ENCODE peak calls at places on chromosomes 6 and 20, in six cellular contexts. E is HCT116, A is HepG2, J is GM12878, L is SK-N-SH, R is H1. M is an unnamed sample.

GRCh38 chr6:144519429-144519828 is 234.3 kb downstream of the UTRN start:
- DNase-seq in E (no peak), J (no peak), R (no peak), L (no peak), A (no peak), M (no peak)

GRCh38 chr6:137024172-137024990 is 20.4 kb downstream of the IL20RA start:
- DNase-seq in A (no peak), J (no peak), L (no peak), E (no peak), R (no peak), M (no peak)

GRCh38 chr6:155340464-155341129 is 26.3 kb upstream of the TFB1M start:
- DNase-seq in A (peak), J (no peak), L (no peak), R (no peak), E (peak), M (no peak)

GRCh38 chr20:32585519-32586127 is 490 bp upstream of the NOL4L start:
- DNase-seq in E (no peak), L (no peak), J (peak), R (peak), A (no peak), M (no peak)

GRCh38 chr6:5139828-5140771 is 55.0 kb downstream of the PPP1R3G start:
- DNase-seq in A (no peak), L (no peak), R (no peak), J (no peak), E (no peak), M (no peak)

GRCh38 chr6:123745877-123746276 is 57.8 kb upstream of the NKAIN2 start:
- DNase-seq in A (no peak), R (no peak), E (no peak), L (no peak), J (no peak), M (no peak)

GRCh38 chr6:89008299-89008698 is 44.9 kb upstream of the RNGTT start:
- DNase-seq in A (no peak), R (no peak), L (no peak), E (no peak), J (no peak), M (no peak)

GRCh38 chr6:31128093-31128676 is 7.9 kb upstream of the CDSN start:
- DNase-seq in E (no peak), J (peak), A (peak), R (peak), L (peak), M (peak)

GRCh38 chr20:45780159-45780558 is 11.5 kb downstream of the WFDC3 start:
- DNase-seq in J (no peak), R (no peak), L (no peak), A (no peak), E (no peak), M (no peak)

GRCh38 chr20:37935435-37935834 is 32.5 kb downstream of the VSTM2L start:
- DNase-seq in J (no peak), R (no peak), E (no peak), A (no peak), L (no peak), M (no peak)

GRCh38 chr6:162119349-162119748 is 608.2 kb downstream of the PRKN start:
- DNase-seq in J (no peak), L (no peak), R (no peak), E (no peak), A (no peak), M (no peak)
- TF ChIP-seq CTCF in J (no peak), L (no peak), R (no peak), E (no peak), A (no peak), M (no peak)

DNA sequence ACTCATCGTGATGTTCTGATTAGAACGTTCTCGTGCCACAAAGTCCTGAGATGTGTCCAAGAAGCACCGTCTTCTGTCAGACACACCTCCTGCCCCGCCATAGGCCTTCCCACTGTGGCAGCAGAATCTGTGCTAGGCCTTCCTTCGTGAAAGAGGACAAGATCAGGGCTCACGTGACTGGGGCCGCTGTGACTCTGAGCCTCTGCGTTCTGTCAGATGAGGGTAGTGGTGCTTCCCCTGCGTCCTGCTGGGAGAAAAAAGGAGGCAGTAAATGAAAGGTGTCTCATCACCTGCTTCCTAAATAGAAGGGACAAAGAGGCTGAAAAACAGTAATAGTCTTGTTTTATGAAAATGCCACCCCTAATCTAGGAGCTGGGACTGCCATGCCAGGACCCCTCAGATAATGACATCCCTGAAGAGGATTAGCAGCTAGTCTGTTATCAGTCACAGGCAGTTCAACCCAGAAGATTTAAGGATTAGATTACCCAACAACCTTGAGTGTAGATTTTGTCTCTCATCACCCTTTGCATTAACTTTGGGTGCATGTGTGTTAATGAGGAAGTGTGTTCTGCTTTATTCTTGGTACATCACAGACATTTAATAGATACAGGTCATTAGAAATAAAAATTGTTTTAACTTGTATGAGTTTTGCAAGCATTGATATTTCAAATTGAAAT is 4.1 kb downstream of the DNAJC5 start:
- DNase-seq in A (no peak), L (no peak), E (no peak), R (no peak), J (no peak), M (peak)
- TF ChIP-seq MAX in A (no peak), L (no peak), E (no peak), R (no peak), J (no peak), M (no peak)

DNA sequence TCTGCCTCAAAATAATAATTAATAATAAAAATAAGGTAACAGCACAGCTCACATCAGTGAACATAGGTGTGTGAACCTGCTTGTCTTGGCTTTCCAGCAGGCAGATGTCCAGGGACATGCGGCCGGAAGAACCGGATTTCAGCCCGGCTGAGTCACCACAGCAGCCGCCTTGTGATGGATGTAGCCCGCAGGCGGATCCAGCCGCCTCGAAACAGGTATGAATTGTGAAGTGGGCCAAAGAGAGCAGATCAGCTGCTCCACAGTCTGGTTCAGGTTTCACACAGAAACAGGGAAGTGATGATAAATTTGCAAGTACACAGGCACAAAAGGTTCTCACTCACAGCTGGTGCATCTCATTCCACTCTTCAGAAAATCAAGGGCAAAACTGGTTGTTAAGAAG is 55.1 kb downstream of the ID4 start:
- DNase-seq in L (no peak), A (no peak), E (peak), J (no peak), R (no peak), M (no peak)
- TF ChIP-seq JUND in L (no peak), A (no peak), E (peak), J (no peak), R (no peak), M (no peak)

DNA sequence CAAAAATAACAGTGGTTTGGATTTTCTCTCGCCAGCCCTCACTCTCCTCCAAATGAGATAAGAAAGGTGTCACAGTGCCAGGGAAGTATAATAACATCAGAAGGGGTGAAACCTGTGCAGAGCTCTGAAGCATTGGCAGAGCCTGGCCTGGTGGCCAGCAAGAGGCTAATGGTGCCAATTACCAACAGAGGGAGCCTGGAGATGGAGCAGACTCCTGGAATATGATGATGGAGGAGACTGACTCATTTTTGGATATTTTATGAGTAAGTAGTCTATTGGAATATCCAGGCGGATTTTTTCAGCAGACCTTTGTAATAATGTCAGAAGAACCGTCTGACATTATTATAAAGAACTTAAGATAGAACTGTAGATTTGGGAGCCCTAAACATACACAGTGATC is 442.6 kb upstream of the MARCKS start:
- DNase-seq in J (no peak), E (peak), A (peak), L (peak), R (no peak), M (no peak)
- TF ChIP-seq CTCF in J (peak), E (peak), A (peak), L (peak), R (peak), M (no peak)

GRCh38 chr6:42418739-42419138 is 33.0 kb downstream of the TRERF1 start:
- DNase-seq in A (no peak), E (no peak), J (no peak), L (no peak), R (no peak), M (no peak)
- TF ChIP-seq MAX in A (no peak), E (no peak), J (no peak), L (no peak), R (no peak), M (no peak)

GRCh38 chr6:43021270-43022047 is at the start of gene RRP36:
- DNase-seq in A (peak), L (peak), R (peak), J (no peak), E (no peak), M (peak)
- TF ChIP-seq JUND in A (peak), L (no peak), R (no peak), J (no peak), E (no peak), M (no peak)

DNA sequence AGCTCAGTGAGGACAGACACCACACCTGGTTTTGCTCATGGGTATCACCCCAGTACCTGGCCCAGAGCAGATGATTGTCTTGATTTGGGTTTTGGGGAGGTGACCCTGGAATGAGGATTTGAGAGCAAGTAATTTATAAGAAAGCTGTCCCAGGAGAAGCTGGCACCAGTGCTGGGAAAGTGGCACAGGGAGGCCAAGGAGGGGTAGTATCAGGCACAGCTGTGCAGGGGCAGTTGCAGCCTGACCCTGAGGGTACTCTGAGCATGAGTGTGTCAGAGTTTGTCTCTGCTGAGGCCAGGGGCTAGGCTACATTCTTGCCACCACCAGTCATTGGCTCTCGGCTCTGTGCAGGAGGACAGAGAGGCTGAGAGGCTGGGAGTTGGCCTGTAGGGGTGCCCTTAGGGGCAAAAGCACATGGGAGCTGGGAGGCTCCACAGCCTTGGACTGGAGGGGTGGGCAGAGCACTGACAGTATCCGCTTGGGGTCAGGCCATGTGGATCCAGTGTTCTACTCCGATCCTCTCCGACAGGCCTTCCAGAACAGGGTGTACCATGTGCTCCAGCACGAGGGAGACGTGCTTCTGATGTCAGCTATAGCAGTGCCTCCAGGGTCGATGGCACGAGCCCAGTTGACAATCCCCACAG is 121.3 kb downstream of the PHACTR3 start:
- DNase-seq in A (no peak), L (no peak), J (no peak), E (no peak), R (no peak), M (no peak)
- TF ChIP-seq CTCF in A (no peak), L (no peak), J (no peak), E (no peak), R (no peak), M (no peak)

GRCh38 chr6:122207794-122208193 is 191.7 kb upstream of the HSF2 start:
- DNase-seq in J (no peak), E (no peak), A (no peak), R (no peak), L (no peak), M (no peak)
- TF ChIP-seq MAX in J (no peak), E (no peak), A (no peak), R (no peak), L (no peak), M (no peak)

DNA sequence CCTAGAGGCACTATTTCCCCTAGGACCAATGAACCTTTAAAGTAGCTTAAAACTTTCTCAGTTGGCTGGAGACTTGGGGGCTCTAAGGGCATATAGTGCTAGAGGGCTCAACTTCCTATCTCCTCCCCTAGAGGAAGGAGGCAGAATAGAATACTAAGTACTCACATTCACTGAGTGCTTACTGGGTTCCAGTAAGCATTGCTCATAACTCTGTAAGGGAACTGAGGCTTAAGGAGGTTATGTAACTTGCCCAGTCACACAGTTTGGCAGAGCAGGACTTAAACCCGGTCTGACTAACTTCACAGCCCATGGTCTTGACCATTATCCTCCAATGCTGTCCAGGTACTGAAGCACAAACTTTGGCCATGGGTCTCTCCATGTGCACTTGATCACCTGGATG is 12.5 kb downstream of the SESN1 start:
- DNase-seq in E (no peak), A (no peak), L (no peak), J (no peak), R (no peak), M (no peak)
- TF ChIP-seq JUND in E (no peak), A (no peak), L (no peak), J (no peak), R (no peak), M (no peak)

DNA sequence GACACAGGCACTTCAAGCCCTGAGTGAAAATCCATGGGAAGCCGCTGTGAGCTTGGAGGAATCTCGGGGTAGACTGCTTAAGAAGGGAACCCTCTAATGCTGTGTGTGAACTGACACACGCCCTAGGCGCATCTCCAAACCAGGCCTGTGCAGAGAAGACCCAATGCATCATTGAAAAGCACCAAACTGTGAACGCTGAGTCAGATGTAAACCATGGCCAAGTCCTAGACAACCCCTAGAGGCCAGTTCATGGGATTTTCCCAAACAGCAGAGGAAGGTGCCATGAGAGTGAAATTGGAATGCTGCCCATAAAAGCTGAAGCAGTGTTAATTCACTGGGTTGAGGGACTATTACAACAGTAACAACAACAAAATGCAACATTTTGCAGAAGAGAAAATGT is 296.5 kb downstream of the SMOC2 start:
- DNase-seq in L (no peak), J (no peak), A (peak), R (no peak), E (peak), M (no peak)
- TF ChIP-seq CTCF in L (no peak), J (no peak), A (no peak), R (no peak), E (peak), M (no peak)

M was measured in K562.